ENCODE peak calls at places on chromosomes 3 and 15, in four cellular contexts. A, O, V and Q are unnamed samples.

GRCh38 chr15:81856627-81857026 is 189.2 kb downstream of the MEX3B start:
- DNase-seq in A (no peak), O (no peak), V (no peak), Q (no peak)

GRCh38 chr3:74067296-74067695 is 442.6 kb upstream of the PDZRN3 start:
- DNase-seq in A (no peak), O (no peak), V (no peak), Q (peak; percentile 32)

GRCh38 chr15:101167791-101168462 is 83.9 kb downstream of the CHSY1 start:
- DNase-seq in A (peak; percentile 12), O (peak; percentile 97), V (no peak), Q (peak; percentile 97)

GRCh38 chr3:47573190-47574172 is 5.2 kb downstream of the CSPG5 start:
- DNase-seq in A (no peak), O (no peak), V (no peak), Q (no peak)

GRCh38 chr3:10707984-10708868 is 107.8 kb upstream of the SLC6A11 start:
- DNase-seq in A (no peak), O (no peak), V (no peak), Q (no peak)

GRCh38 chr3:196193738-196194541 is 17.3 kb downstream of the ZDHHC19 start:
- DNase-seq in A (no peak), O (peak; percentile 71), V (no peak), Q (no peak)

GRCh38 chr15:66454143-66454542 is 43.4 kb downstream of the SNAPC5 start:
- DNase-seq in A (no peak), O (no peak), V (no peak), Q (peak; percentile 32)

GRCh38 chr3:125511420-125512094 is 8.4 kb downstream of the SNX4 start:
- DNase-seq in A (no peak), O (no peak), V (no peak), Q (peak; percentile 30)

GRCh38 chr3:46931631-46932441 is 44.7 kb downstream of the CCDC12 start:
- DNase-seq in A (peak; percentile 35), O (no peak), V (peak; percentile 57), Q (peak; percentile 39)

GRCh38 chr15:68506071-68506470 is 72.7 kb upstream of the CORO2B start:
- DNase-seq in A (no peak), O (no peak), V (no peak), Q (no peak)

GRCh38 chr15:68502398-68502901 is 70.5 kb upstream of the ITGA11 start:
- DNase-seq in A (no peak), O (no peak), V (no peak), Q (no peak)

GRCh38 chr15:68503213-68503612 is 71.2 kb upstream of the ITGA11 start:
- DNase-seq in A (no peak), O (no peak), V (no peak), Q (no peak)

GRCh38 chr15:68503791-68504720 is 72.1 kb upstream of the ITGA11 start:
- DNase-seq in A (no peak), O (no peak), V (no peak), Q (peak; percentile 48)

DNA sequence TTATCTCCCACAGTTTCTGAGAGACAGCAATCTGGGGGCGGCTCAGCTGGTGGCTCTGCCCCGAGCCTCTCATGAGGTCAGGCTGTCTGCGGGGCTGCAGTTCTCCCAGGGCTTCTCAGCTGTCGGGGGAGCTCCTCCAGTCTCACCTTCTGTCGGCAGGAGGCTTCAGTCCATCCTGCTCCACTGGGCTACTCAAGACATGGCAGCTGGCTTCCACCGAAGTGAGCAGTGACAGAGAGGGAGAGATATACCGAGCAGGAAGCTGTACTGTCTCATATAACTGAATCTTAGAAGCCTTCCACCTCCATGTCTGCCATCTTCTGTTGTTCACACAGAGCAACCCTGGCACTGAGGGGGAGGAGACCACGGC is 72.7 kb upstream of the ITGA11 start:
- DNase-seq in A (no peak), O (no peak), V (no peak), Q (peak; percentile 10)
- TF ChIP-seq RCOR1 in A (no peak), O (no peak), V (no peak), Q (no peak)

GRCh38 chr3:28077566-28077965 is 163.9 kb upstream of the CMC1 start:
- DNase-seq in A (peak; percentile 5), O (no peak), V (no peak), Q (peak; percentile 5)
- TF ChIP-seq ELK1 in A (no peak), O (no peak), V (no peak), Q (no peak)

DNA sequence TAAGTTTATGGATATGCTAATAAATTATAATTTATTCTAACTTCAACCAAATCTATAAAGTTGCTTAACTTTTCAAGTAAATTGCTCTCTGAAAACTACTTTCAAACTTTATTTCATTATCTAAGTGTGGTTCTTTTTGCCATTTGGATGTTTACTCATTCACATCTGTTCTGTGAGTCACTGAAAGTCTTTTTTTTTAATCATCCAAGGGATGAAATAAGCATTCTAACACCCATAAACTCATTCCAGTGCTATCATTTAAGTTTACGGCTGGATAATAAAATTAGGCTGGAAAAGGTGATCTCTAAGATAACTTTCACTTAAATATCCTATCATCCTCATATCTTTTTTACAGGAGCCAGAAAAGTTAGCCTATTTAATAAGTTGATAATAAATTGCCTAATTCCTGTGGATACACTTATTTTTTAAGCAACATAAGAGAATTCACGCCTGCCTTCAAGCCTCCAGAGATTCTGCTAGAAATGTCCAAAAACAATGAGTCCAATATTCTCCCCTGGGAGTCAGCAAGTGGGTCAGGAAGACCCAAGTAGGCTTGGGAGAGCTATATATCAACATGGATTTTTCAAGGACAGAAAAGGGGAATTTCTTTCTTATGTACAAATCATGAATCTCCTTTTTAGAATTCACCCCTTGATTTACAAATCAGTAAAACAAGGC is 25.8 kb downstream of the SCG3 start:
- DNase-seq in A (no peak), O (no peak), V (no peak), Q (no peak)
- TF ChIP-seq RCOR1 in A (no peak), O (no peak), V (no peak), Q (no peak)

GRCh38 chr3:194750409-194750808 is 64.7 kb downstream of the FAM43A start:
- DNase-seq in A (no peak), O (no peak), V (no peak), Q (no peak)

GRCh38 chr3:194748229-194748628 is 62.5 kb downstream of the FAM43A start:
- DNase-seq in A (no peak), O (no peak), V (no peak), Q (no peak)

GRCh38 chr3:194745427-194746184 is 59.9 kb downstream of the FAM43A start:
- DNase-seq in A (no peak), O (no peak), V (no peak), Q (no peak)

GRCh38 chr3:194754091-194754490 is 68.4 kb downstream of the FAM43A start:
- DNase-seq in A (no peak), O (no peak), V (no peak), Q (no peak)

GRCh38 chr3:194749631-194750271 is 64.1 kb downstream of the FAM43A start:
- DNase-seq in A (no peak), O (peak; percentile 14), V (no peak), Q (no peak)
- TF ChIP-seq ELK1 in A (no peak), O (no peak), V (no peak), Q (no peak)

GRCh38 chr15:71335591-71335990 is 220.3 kb downstream of the THSD4 start:
- DNase-seq in A (no peak), O (no peak), V (no peak), Q (peak; percentile 73)

GRCh38 chr15:71336671-71337070 is 221.4 kb downstream of the THSD4 start:
- DNase-seq in A (no peak), O (no peak), V (no peak), Q (no peak)

GRCh38 chr15:71334434-71334833 is 219.2 kb downstream of the THSD4 start:
- DNase-seq in A (no peak), O (no peak), V (no peak), Q (no peak)

GRCh38 chr15:71333839-71334238 is 218.6 kb downstream of the THSD4 start:
- DNase-seq in A (no peak), O (no peak), V (no peak), Q (peak; percentile 91)

GRCh38 chr15:71334874-71335273 is 219.6 kb downstream of the THSD4 start:
- DNase-seq in A (no peak), O (no peak), V (no peak), Q (peak; percentile 63)
- TF ChIP-seq RCOR1 in A (no peak), O (no peak), V (no peak), Q (no peak)